ENCODE peak calls at places on chromosomes 5 and 9, in ten cellular contexts. One of them, this sample, is unnamed.

GRCh38 chr5:15391648-15392392 is 108.2 kb upstream of the FBXL7 start:
- DNase-seq in OCI-LY7: no peak
- DNase-seq in H1: no peak
- DNase-seq in activated T-helper 1 cell treated with Interleukin-2 at 50 U/mL for 16 hours: no peak
- DNase-seq in NCI-H1417: no peak
- DNase-seq in stimulated activated CD4-positive, alpha-beta T cell treated with anti-CD3 and anti-CD28 coated beads, Interleukin-1b, Interleukin-23, amount 100 ng/mL, for 1 hour: no peak
- DNase-seq in AML-193: no peak
- DNase-seq in neural crest cell: no peak
- DNase-seq in left ventricle myocardium inferior: no peak
- DNase-seq in germinal center: no peak
- DNase-seq in this sample: no peak

GRCh38 chr5:16980983-16981382 is 44.9 kb upstream of the MYO10 start:
- DNase-seq in OCI-LY7: no peak
- DNase-seq in stimulated activated CD4-positive, alpha-beta T cell treated with anti-CD3 and anti-CD28 coated beads, Interleukin-1b, Interleukin-23, amount 100 ng/mL, for 1 hour: no peak
- DNase-seq in left ventricle myocardium inferior: no peak
- DNase-seq in neural crest cell: no peak
- DNase-seq in NCI-H1417: no peak
- DNase-seq in AML-193: no peak
- DNase-seq in H1: no peak
- DNase-seq in germinal center: no peak
- DNase-seq in activated T-helper 1 cell treated with Interleukin-2 at 50 U/mL for 16 hours: no peak
- DNase-seq in this sample: no peak

GRCh38 chr5:146884230-146884629 is 5.7 kb upstream of the PPP2R2B start:
- DNase-seq in OCI-LY7: no peak
- DNase-seq in NCI-H1417: no peak
- DNase-seq in germinal center: no peak
- DNase-seq in neural crest cell: no peak
- DNase-seq in H1: no peak
- DNase-seq in left ventricle myocardium inferior: no peak
- DNase-seq in activated T-helper 1 cell treated with Interleukin-2 at 50 U/mL for 16 hours: no peak
- DNase-seq in stimulated activated CD4-positive, alpha-beta T cell treated with anti-CD3 and anti-CD28 coated beads, Interleukin-1b, Interleukin-23, amount 100 ng/mL, for 1 hour: no peak
- DNase-seq in AML-193: no peak
- DNase-seq in this sample: no peak

GRCh38 chr9:99490736-99491135 is 268.7 kb downstream of the SEC61B start:
- DNase-seq in neural crest cell: no peak
- DNase-seq in AML-193: no peak
- DNase-seq in stimulated activated CD4-positive, alpha-beta T cell treated with anti-CD3 and anti-CD28 coated beads, Interleukin-1b, Interleukin-23, amount 100 ng/mL, for 1 hour: no peak
- DNase-seq in NCI-H1417: no peak
- DNase-seq in OCI-LY7: no peak
- DNase-seq in left ventricle myocardium inferior: no peak
- DNase-seq in germinal center: no peak
- DNase-seq in activated T-helper 1 cell treated with Interleukin-2 at 50 U/mL for 16 hours: no peak
- DNase-seq in H1: no peak
- DNase-seq in this sample: no peak

GRCh38 chr5:84688566-84688965 is 303.9 kb upstream of the EDIL3 start:
- DNase-seq in OCI-LY7: no peak
- DNase-seq in left ventricle myocardium inferior: no peak
- DNase-seq in neural crest cell: no peak
- DNase-seq in AML-193: no peak
- DNase-seq in germinal center: no peak
- DNase-seq in NCI-H1417: no peak
- DNase-seq in activated T-helper 1 cell treated with Interleukin-2 at 50 U/mL for 16 hours: no peak
- DNase-seq in H1: no peak
- DNase-seq in stimulated activated CD4-positive, alpha-beta T cell treated with anti-CD3 and anti-CD28 coated beads, Interleukin-1b, Interleukin-23, amount 100 ng/mL, for 1 hour: no peak
- DNase-seq in this sample: no peak

GRCh38 chr5:71969464-71969863 is 137.8 kb upstream of the MAP1B start:
- DNase-seq in germinal center: no peak
- DNase-seq in neural crest cell: no peak
- DNase-seq in AML-193: no peak
- DNase-seq in OCI-LY7: no peak
- DNase-seq in stimulated activated CD4-positive, alpha-beta T cell treated with anti-CD3 and anti-CD28 coated beads, Interleukin-1b, Interleukin-23, amount 100 ng/mL, for 1 hour: no peak
- DNase-seq in activated T-helper 1 cell treated with Interleukin-2 at 50 U/mL for 16 hours: no peak
- DNase-seq in NCI-H1417: no peak
- DNase-seq in left ventricle myocardium inferior: no peak
- DNase-seq in H1: no peak
- DNase-seq in this sample: no peak

GRCh38 chr5:885529-885928 is 7.1 kb downstream of the BRD9 start:
- DNase-seq in activated T-helper 1 cell treated with Interleukin-2 at 50 U/mL for 16 hours: no peak
- DNase-seq in AML-193: no peak
- DNase-seq in germinal center: no peak
- DNase-seq in NCI-H1417: no peak
- DNase-seq in left ventricle myocardium inferior: peak; percentile 83
- DNase-seq in neural crest cell: no peak
- DNase-seq in H1: no peak
- DNase-seq in stimulated activated CD4-positive, alpha-beta T cell treated with anti-CD3 and anti-CD28 coated beads, Interleukin-1b, Interleukin-23, amount 100 ng/mL, for 1 hour: no peak
- DNase-seq in OCI-LY7: no peak
- DNase-seq in this sample: no peak

GRCh38 chr5:52983731-52984620 is 5.2 kb upstream of the ITGA2 start:
- DNase-seq in germinal center: no peak
- DNase-seq in activated T-helper 1 cell treated with Interleukin-2 at 50 U/mL for 16 hours: no peak
- DNase-seq in NCI-H1417: no peak
- DNase-seq in AML-193: no peak
- DNase-seq in left ventricle myocardium inferior: no peak
- DNase-seq in OCI-LY7: no peak
- DNase-seq in neural crest cell: no peak
- DNase-seq in H1: no peak
- DNase-seq in stimulated activated CD4-positive, alpha-beta T cell treated with anti-CD3 and anti-CD28 coated beads, Interleukin-1b, Interleukin-23, amount 100 ng/mL, for 1 hour: no peak
- DNase-seq in this sample: no peak

GRCh38 chr9:128712451-128713410 is 10.4 kb downstream of the PKN3 start:
- DNase-seq in activated T-helper 1 cell treated with Interleukin-2 at 50 U/mL for 16 hours: no peak
- DNase-seq in left ventricle myocardium inferior: no peak
- DNase-seq in NCI-H1417: no peak
- DNase-seq in AML-193: no peak
- DNase-seq in OCI-LY7: no peak
- DNase-seq in H1: no peak
- DNase-seq in stimulated activated CD4-positive, alpha-beta T cell treated with anti-CD3 and anti-CD28 coated beads, Interleukin-1b, Interleukin-23, amount 100 ng/mL, for 1 hour: no peak
- DNase-seq in neural crest cell: no peak
- DNase-seq in germinal center: no peak
- DNase-seq in this sample: no peak

GRCh38 chr5:142283304-142283703 is 41.5 kb downstream of the SPRY4 start:
- DNase-seq in H1: no peak
- DNase-seq in germinal center: no peak
- DNase-seq in NCI-H1417: no peak
- DNase-seq in stimulated activated CD4-positive, alpha-beta T cell treated with anti-CD3 and anti-CD28 coated beads, Interleukin-1b, Interleukin-23, amount 100 ng/mL, for 1 hour: no peak
- DNase-seq in neural crest cell: no peak
- DNase-seq in OCI-LY7: no peak
- DNase-seq in AML-193: no peak
- DNase-seq in activated T-helper 1 cell treated with Interleukin-2 at 50 U/mL for 16 hours: no peak
- DNase-seq in left ventricle myocardium inferior: no peak
- DNase-seq in this sample: no peak

GRCh38 chr9:90903731-90904422 is 102.3 kb downstream of the SYK start:
- DNase-seq in neural crest cell: no peak
- DNase-seq in NCI-H1417: no peak
- DNase-seq in germinal center: no peak
- DNase-seq in H1: no peak
- DNase-seq in activated T-helper 1 cell treated with Interleukin-2 at 50 U/mL for 16 hours: no peak
- DNase-seq in left ventricle myocardium inferior: no peak
- DNase-seq in stimulated activated CD4-positive, alpha-beta T cell treated with anti-CD3 and anti-CD28 coated beads, Interleukin-1b, Interleukin-23, amount 100 ng/mL, for 1 hour: no peak
- DNase-seq in AML-193: no peak
- DNase-seq in OCI-LY7: no peak
- DNase-seq in this sample: no peak

GRCh38 chr9:81635526-81636279 is 53.6 kb downstream of the TLE1 start:
- DNase-seq in H1: no peak
- DNase-seq in stimulated activated CD4-positive, alpha-beta T cell treated with anti-CD3 and anti-CD28 coated beads, Interleukin-1b, Interleukin-23, amount 100 ng/mL, for 1 hour: no peak
- DNase-seq in left ventricle myocardium inferior: no peak
- DNase-seq in AML-193: no peak
- DNase-seq in germinal center: no peak
- DNase-seq in activated T-helper 1 cell treated with Interleukin-2 at 50 U/mL for 16 hours: no peak
- DNase-seq in NCI-H1417: no peak
- DNase-seq in neural crest cell: no peak
- DNase-seq in OCI-LY7: no peak
- DNase-seq in this sample: no peak

GRCh38 chr9:124377985-124378384 is 37.3 kb downstream of the PSMB7 start:
- DNase-seq in neural crest cell: no peak
- DNase-seq in germinal center: no peak
- DNase-seq in AML-193: no peak
- DNase-seq in activated T-helper 1 cell treated with Interleukin-2 at 50 U/mL for 16 hours: no peak
- DNase-seq in H1: no peak
- DNase-seq in stimulated activated CD4-positive, alpha-beta T cell treated with anti-CD3 and anti-CD28 coated beads, Interleukin-1b, Interleukin-23, amount 100 ng/mL, for 1 hour: no peak
- DNase-seq in left ventricle myocardium inferior: no peak
- DNase-seq in NCI-H1417: no peak
- DNase-seq in OCI-LY7: no peak
- DNase-seq in this sample: no peak